ENCODE peak calls at places on chromosomes 4 and X, in five cellular contexts. One of them, this sample, is unnamed.

GRCh38 chr4:110959041-110959643 is 336.3 kb upstream of the PITX2 start:
- DNase-seq in Karpas-422: peak; percentile 49
- DNase-seq in IMR-90: peak; percentile 30
- DNase-seq in MM.1S: no peak
- DNase-seq in mammary epithelial cell: no peak
- DNase-seq in this sample: no peak

GRCh38 chr4:37793562-37793961 is 32.9 kb upstream of the PGM2 start:
- DNase-seq in IMR-90: peak; percentile 7
- DNase-seq in mammary epithelial cell: peak; percentile 3
- DNase-seq in MM.1S: peak; percentile 12
- DNase-seq in Karpas-422: peak; percentile 58
- DNase-seq in this sample: no peak

GRCh38 chr4:137267024-137267423 is 265.3 kb downstream of the PCDH18 start:
- DNase-seq in mammary epithelial cell: peak; percentile 68
- DNase-seq in Karpas-422: no peak
- DNase-seq in MM.1S: no peak
- DNase-seq in IMR-90: peak; percentile 38
- DNase-seq in this sample: no peak

GRCh38 chr4:81495308-81495707 is 23.6 kb upstream of the RASGEF1B start:
- DNase-seq in IMR-90: no peak
- DNase-seq in MM.1S: no peak
- DNase-seq in Karpas-422: no peak
- DNase-seq in mammary epithelial cell: no peak
- DNase-seq in this sample: no peak

GRCh38 chr4:33073811-33074210 is 2353.6 kb downstream of the PCDH7 start:
- DNase-seq in MM.1S: no peak
- DNase-seq in mammary epithelial cell: no peak
- DNase-seq in IMR-90: peak; percentile 22
- DNase-seq in Karpas-422: no peak
- DNase-seq in this sample: no peak

GRCh38 chr4:25370242-25370641 is 6.8 kb upstream of the ANAPC4 start:
- DNase-seq in MM.1S: no peak
- DNase-seq in IMR-90: no peak
- DNase-seq in Karpas-422: no peak
- DNase-seq in mammary epithelial cell: no peak
- DNase-seq in this sample: no peak

GRCh38 chr4:76718806-76719205 is 179.1 kb downstream of the SOWAHB start:
- DNase-seq in MM.1S: no peak
- DNase-seq in Karpas-422: no peak
- DNase-seq in IMR-90: no peak
- DNase-seq in mammary epithelial cell: no peak
- DNase-seq in this sample: no peak

GRCh38 chr4:118740869-118741268 is 55.7 kb downstream of the METTL14 start:
- DNase-seq in MM.1S: peak; percentile 33
- DNase-seq in mammary epithelial cell: no peak
- DNase-seq in IMR-90: no peak
- DNase-seq in Karpas-422: peak; percentile 77
- DNase-seq in this sample: no peak

GRCh38 chr4:8606476-8606875 is 13.9 kb downstream of the CPZ start:
- DNase-seq in mammary epithelial cell: no peak
- DNase-seq in IMR-90: no peak
- DNase-seq in Karpas-422: no peak
- DNase-seq in MM.1S: no peak
- DNase-seq in this sample: no peak

GRCh38 chr4:23881674-23882337 is 8.0 kb downstream of the PPARGC1A start:
- DNase-seq in mammary epithelial cell: no peak
- DNase-seq in IMR-90: no peak
- DNase-seq in MM.1S: peak; percentile 71
- DNase-seq in Karpas-422: no peak
- DNase-seq in this sample: no peak

DNA sequence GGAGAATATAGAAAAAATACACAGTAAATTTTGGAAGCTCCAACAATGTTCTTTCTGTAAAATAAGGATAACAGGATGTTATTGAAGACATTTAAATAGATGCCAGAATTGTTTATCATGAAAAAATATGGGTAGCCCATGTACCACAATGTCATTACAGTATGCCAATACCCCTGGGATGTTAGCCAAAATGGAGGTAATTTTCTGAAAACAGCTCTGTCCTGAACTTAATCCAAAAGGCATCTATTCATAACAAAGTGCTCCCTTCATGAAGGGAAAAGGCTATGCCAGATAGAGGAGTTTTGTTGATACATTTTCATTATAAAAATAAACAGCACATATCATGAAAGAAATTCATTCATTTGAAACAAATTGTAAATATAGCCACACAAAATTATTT is 1902.6 kb upstream of the AGA start:
- DNase-seq in mammary epithelial cell: no peak
- DNase-seq in Karpas-422: no peak
- DNase-seq in IMR-90: no peak
- DNase-seq in MM.1S: no peak
- DNase-seq in this sample: no peak
- H3K9ac ChIP-seq in mammary epithelial cell: no peak overlapping the region
- H3K9ac ChIP-seq in Karpas-422: no peak overlapping the region
- H3K9ac ChIP-seq in IMR-90: no peak overlapping the region
- H3K9ac ChIP-seq in MM.1S: no peak overlapping the region
- H3K9ac ChIP-seq in this sample: no peak overlapping the region

GRCh38 chrX:15165832-15166231 is 104.1 kb downstream of the ASB9 start:
- DNase-seq in MM.1S: no peak
- DNase-seq in mammary epithelial cell: no peak
- DNase-seq in IMR-90: no peak
- DNase-seq in Karpas-422: peak; percentile 7
- DNase-seq in this sample: no peak

GRCh38 chrX:15167826-15168225 is 102.1 kb downstream of the ASB9 start:
- DNase-seq in mammary epithelial cell: no peak
- DNase-seq in IMR-90: no peak
- DNase-seq in Karpas-422: no peak
- DNase-seq in MM.1S: no peak
- DNase-seq in this sample: no peak

GRCh38 chrX:15158736-15159406 is 111.0 kb downstream of the ASB9 start:
- DNase-seq in mammary epithelial cell: peak; percentile 72
- DNase-seq in IMR-90: no peak
- DNase-seq in MM.1S: peak; percentile 44
- DNase-seq in Karpas-422: no peak
- DNase-seq in this sample: no peak

GRCh38 chrX:15160558-15160957 is 109.3 kb downstream of the ASB9 start:
- DNase-seq in Karpas-422: peak; percentile 24
- DNase-seq in MM.1S: no peak
- DNase-seq in IMR-90: no peak
- DNase-seq in mammary epithelial cell: no peak
- DNase-seq in this sample: no peak

DNA sequence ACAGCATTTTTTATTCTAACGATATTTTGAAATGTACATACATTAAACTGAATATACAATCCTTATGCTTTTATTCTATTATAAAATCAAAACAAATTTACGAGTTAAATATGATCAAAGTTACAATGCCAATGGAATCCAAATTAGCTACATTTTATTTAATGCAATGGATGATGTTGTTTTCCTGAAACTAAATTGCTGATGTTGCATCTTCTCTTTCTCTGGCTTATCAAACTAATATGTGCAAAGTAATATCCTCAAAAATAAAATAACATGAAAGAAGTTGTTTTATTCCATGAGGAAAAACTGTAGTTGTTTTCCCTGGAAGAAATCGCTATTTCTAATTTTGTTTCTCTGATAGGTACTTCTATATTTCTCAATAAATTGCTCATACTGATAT is 106.8 kb downstream of the ASB9 start:
- DNase-seq in IMR-90: no peak
- DNase-seq in Karpas-422: no peak
- DNase-seq in mammary epithelial cell: no peak
- DNase-seq in MM.1S: no peak
- DNase-seq in this sample: no peak
- H3K9ac ChIP-seq in IMR-90: no peak overlapping the region
- H3K9ac ChIP-seq in Karpas-422: no peak overlapping the region
- H3K9ac ChIP-seq in mammary epithelial cell: no peak overlapping the region
- H3K9ac ChIP-seq in MM.1S: no peak overlapping the region
- H3K9ac ChIP-seq in this sample: no peak overlapping the region

GRCh38 chr4:113587640-113588275 is 173.8 kb downstream of the CAMK2D start:
- DNase-seq in mammary epithelial cell: no peak
- DNase-seq in IMR-90: no peak
- DNase-seq in MM.1S: no peak
- DNase-seq in Karpas-422: no peak
- DNase-seq in this sample: no peak
- H3K9ac ChIP-seq in mammary epithelial cell: no peak overlapping the region
- H3K9ac ChIP-seq in IMR-90: no peak overlapping the region
- H3K9ac ChIP-seq in MM.1S: no peak overlapping the region
- H3K9ac ChIP-seq in Karpas-422: no peak overlapping the region
- H3K9ac ChIP-seq in this sample: no peak overlapping the region

GRCh38 chr4:104975617-104976016 is 171.1 kb upstream of the TET2 start:
- DNase-seq in IMR-90: no peak
- DNase-seq in mammary epithelial cell: no peak
- DNase-seq in Karpas-422: no peak
- DNase-seq in MM.1S: no peak
- DNase-seq in this sample: no peak

GRCh38 chr4:104976258-104976657 is 170.4 kb upstream of the TET2 start:
- DNase-seq in Karpas-422: no peak
- DNase-seq in mammary epithelial cell: no peak
- DNase-seq in MM.1S: peak; percentile 73
- DNase-seq in IMR-90: no peak
- DNase-seq in this sample: no peak

GRCh38 chr4:104969394-104970066 is 177.1 kb upstream of the TET2 start:
- DNase-seq in IMR-90: no peak
- DNase-seq in MM.1S: no peak
- DNase-seq in Karpas-422: no peak
- DNase-seq in mammary epithelial cell: peak; percentile 7
- DNase-seq in this sample: no peak

GRCh38 chr4:104971458-104971857 is 175.2 kb upstream of the TET2 start:
- DNase-seq in MM.1S: no peak
- DNase-seq in IMR-90: no peak
- DNase-seq in Karpas-422: no peak
- DNase-seq in mammary epithelial cell: peak; percentile 93
- DNase-seq in this sample: peak; percentile 76

GRCh38 chr4:104973708-104974107 is 173.0 kb upstream of the TET2 start:
- DNase-seq in MM.1S: peak; percentile 71
- DNase-seq in Karpas-422: no peak
- DNase-seq in IMR-90: no peak
- DNase-seq in mammary epithelial cell: no peak
- DNase-seq in this sample: no peak
- H3K9ac ChIP-seq in MM.1S: no peak overlapping the region
- H3K9ac ChIP-seq in Karpas-422: no peak overlapping the region
- H3K9ac ChIP-seq in IMR-90: no peak overlapping the region
- H3K9ac ChIP-seq in mammary epithelial cell: no peak overlapping the region
- H3K9ac ChIP-seq in this sample: no peak overlapping the region

DNA sequence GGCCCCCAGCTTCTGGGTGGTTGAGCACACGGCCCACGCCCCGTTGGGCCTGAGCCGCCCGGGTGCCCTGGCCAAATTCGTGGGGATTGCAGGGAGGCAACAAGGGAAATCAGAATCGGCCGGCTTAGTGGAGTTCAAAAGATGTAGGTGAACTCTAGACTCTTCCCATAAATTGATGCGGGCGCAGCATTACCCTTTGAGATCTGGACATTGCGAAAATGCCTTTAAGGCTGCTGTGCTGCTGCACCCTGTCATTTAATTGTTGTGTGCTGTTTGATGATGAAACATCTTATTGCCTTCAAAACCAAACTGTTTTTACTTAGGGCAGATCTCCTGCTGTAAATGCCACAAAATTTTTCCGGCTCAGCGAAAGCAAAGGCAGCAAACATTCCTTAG is 409 bp upstream of the MPP1 start:
- DNase-seq in IMR-90: peak; percentile 21
- DNase-seq in mammary epithelial cell: no peak
- DNase-seq in MM.1S: no peak
- DNase-seq in Karpas-422: no peak
- DNase-seq in this sample: no peak
- H3K9ac ChIP-seq in IMR-90: peak overlapping the region; percentile 43
- H3K9ac ChIP-seq in mammary epithelial cell: no peak overlapping the region
- H3K9ac ChIP-seq in MM.1S: peak overlapping the region; percentile 35
- H3K9ac ChIP-seq in Karpas-422: peak overlapping the region; percentile 53
- H3K9ac ChIP-seq in this sample: peak overlapping the region; percentile 52

GRCh38 chr4:168551945-168552695 is 55.3 kb downstream of the PALLD start:
- DNase-seq in IMR-90: no peak
- DNase-seq in mammary epithelial cell: no peak
- DNase-seq in Karpas-422: no peak
- DNase-seq in MM.1S: no peak
- DNase-seq in this sample: no peak

GRCh38 chr4:168553714-168554370 is 57.0 kb downstream of the PALLD start:
- DNase-seq in mammary epithelial cell: no peak
- DNase-seq in Karpas-422: no peak
- DNase-seq in MM.1S: no peak
- DNase-seq in IMR-90: no peak
- DNase-seq in this sample: no peak

GRCh38 chr4:168550071-168550766 is 53.4 kb downstream of the PALLD start:
- DNase-seq in Karpas-422: no peak
- DNase-seq in IMR-90: peak; percentile 31
- DNase-seq in mammary epithelial cell: no peak
- DNase-seq in MM.1S: no peak
- DNase-seq in this sample: no peak

GRCh38 chr4:168549145-168549544 is 52.3 kb downstream of the PALLD start:
- DNase-seq in MM.1S: no peak
- DNase-seq in Karpas-422: no peak
- DNase-seq in IMR-90: no peak
- DNase-seq in mammary epithelial cell: no peak
- DNase-seq in this sample: no peak

DNA sequence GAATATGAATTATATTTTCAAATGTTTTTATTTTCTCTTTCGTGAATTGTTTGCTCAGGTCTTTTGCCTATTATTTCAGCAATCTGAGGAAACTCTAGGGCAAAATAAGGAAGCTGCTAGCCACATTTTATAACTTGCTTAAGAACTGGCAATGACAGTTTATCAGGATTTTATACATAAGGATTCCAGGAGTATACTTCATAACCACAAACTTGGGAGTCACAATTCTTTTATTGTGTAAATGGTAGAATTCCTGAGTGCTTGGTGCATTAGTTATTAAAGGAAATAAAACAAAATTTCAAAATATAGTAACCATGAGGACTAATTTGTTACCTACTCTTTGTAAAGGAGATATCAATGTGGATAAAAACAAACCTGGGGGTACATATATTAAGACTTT is 54.4 kb downstream of the PALLD start:
- DNase-seq in Karpas-422: no peak
- DNase-seq in IMR-90: peak; percentile 91
- DNase-seq in mammary epithelial cell: peak; percentile 80
- DNase-seq in MM.1S: no peak
- DNase-seq in this sample: peak; percentile 45
- H3K9ac ChIP-seq in Karpas-422: no peak overlapping the region
- H3K9ac ChIP-seq in IMR-90: no peak overlapping the region
- H3K9ac ChIP-seq in mammary epithelial cell: no peak overlapping the region
- H3K9ac ChIP-seq in MM.1S: no peak overlapping the region
- H3K9ac ChIP-seq in this sample: no peak overlapping the region

GRCh38 chr4:39700500-39700899 is 2.6 kb downstream of the UBE2K start:
- DNase-seq in MM.1S: no peak
- DNase-seq in IMR-90: no peak
- DNase-seq in Karpas-422: peak; percentile 37
- DNase-seq in mammary epithelial cell: no peak
- DNase-seq in this sample: no peak
- H3K9ac ChIP-seq in MM.1S: no peak overlapping the region
- H3K9ac ChIP-seq in IMR-90: no peak overlapping the region
- H3K9ac ChIP-seq in Karpas-422: peak overlapping the region; percentile 89
- H3K9ac ChIP-seq in mammary epithelial cell: no peak overlapping the region
- H3K9ac ChIP-seq in this sample: peak overlapping the region; percentile 98

DNA sequence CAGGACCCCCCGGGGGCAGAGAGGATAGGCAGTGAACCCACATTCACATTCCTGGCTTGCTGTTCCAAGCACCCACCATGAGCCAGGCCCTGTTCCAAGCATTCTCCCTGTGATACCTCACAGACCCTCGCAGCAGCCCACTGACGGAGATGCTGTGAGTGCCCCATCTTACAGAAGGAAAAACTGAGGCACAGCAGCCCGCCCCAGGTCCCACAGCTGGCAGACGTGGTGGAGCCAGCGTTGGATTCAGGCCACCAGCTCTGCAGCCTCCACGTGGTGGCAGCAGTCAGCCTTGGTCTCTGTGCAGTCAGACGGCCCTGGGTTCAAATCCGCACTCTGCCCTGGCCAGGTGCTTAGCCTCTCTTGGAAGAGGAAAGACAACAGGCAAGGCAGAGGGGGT is 16.8 kb downstream of the MAN2B2 start:
- DNase-seq in mammary epithelial cell: no peak
- DNase-seq in MM.1S: no peak
- DNase-seq in Karpas-422: no peak
- DNase-seq in IMR-90: no peak
- DNase-seq in this sample: no peak
- H3K9ac ChIP-seq in mammary epithelial cell: no peak overlapping the region
- H3K9ac ChIP-seq in MM.1S: no peak overlapping the region
- H3K9ac ChIP-seq in Karpas-422: no peak overlapping the region
- H3K9ac ChIP-seq in IMR-90: no peak overlapping the region
- H3K9ac ChIP-seq in this sample: no peak overlapping the region